ENCODE peak calls at places on chromosomes 7 and 10, in five cellular contexts. A, Q, P, U and D are unnamed samples.

GRCh38 chr10:116947838-116948529 is 57.0 kb downstream of the SHTN1 start:
- DNase-seq in A (no peak), Q (no peak), P (peak), U (no peak), D (peak)

GRCh38 chr7:127648986-127649385 is 3.0 kb upstream of the SND1 start:
- DNase-seq in A (no peak), Q (no peak), P (no peak), U (no peak), D (no peak)

GRCh38 chr10:63005246-63005645 is 127.9 kb upstream of the NRBF2 start:
- DNase-seq in A (no peak), Q (no peak), P (peak), U (no peak), D (peak)

GRCh38 chr10:61812920-61813319 is 88.6 kb upstream of the ARID5B start:
- DNase-seq in A (no peak), Q (no peak), P (no peak), U (no peak), D (no peak)

GRCh38 chr10:71708301-71708703 is 11.3 kb downstream of the C10orf105 start:
- DNase-seq in A (no peak), Q (peak), P (no peak), U (peak), D (peak)

GRCh38 chr7:91082854-91083495 is 181.3 kb upstream of the FZD1 start:
- DNase-seq in A (no peak), Q (no peak), P (peak), U (peak), D (peak)

GRCh38 chr7:101486056-101486763 is 123.5 kb downstream of the COL26A1 start:
- DNase-seq in A (no peak), Q (no peak), P (no peak), U (peak), D (no peak)

GRCh38 chr7:32564542-32564941 is 69.3 kb downstream of the AVL9 start:
- DNase-seq in A (no peak), Q (no peak), P (no peak), U (peak), D (no peak)

GRCh38 chr7:91940171-91940570 is 491 bp upstream of the AKAP9 start:
- DNase-seq in A (peak), Q (peak), P (peak), U (peak), D (peak)

DNA sequence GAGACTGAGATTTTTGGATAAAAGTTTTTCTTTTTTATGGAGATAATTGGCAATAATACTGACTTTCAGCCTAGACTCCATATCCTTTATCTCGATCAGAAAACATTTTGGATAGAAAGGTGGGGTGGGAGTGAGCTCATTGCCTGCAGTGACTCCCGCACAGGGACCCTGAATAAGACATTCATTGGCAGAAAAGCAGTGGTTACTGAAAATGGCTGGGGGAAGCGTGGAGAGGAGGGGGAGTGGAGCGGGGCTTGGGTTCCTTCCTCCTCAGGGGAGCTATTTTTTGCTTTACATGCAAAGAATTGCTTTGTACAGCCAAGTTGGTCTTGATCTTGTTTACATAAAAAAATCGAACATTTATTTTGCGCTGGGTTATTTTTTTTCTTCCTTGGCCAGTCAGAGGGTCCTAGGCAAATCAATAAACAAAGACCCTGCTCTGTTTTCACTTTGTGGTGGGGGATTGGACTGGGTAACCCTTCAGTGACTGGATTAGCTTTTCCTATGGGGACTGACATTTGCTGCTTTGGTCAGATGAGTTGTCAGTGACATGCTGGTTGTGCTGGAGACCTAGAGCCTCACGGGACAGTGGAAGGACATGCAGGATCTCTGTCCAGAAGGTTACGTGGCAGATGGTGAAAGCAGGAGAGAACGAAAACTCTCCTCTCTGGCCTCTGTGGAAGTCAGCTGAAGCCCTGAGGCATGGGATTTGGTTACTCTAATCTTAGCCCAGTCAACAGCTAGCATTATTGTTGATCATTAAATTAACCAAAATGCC is 90.2 kb upstream of the BMPER start:
- DNase-seq in A (no peak), Q (no peak), P (no peak), U (no peak), D (no peak)
- H3K4me3 ChIP-seq in A (no peak), Q (no peak), P (no peak), U (no peak), D (no peak)

DNA sequence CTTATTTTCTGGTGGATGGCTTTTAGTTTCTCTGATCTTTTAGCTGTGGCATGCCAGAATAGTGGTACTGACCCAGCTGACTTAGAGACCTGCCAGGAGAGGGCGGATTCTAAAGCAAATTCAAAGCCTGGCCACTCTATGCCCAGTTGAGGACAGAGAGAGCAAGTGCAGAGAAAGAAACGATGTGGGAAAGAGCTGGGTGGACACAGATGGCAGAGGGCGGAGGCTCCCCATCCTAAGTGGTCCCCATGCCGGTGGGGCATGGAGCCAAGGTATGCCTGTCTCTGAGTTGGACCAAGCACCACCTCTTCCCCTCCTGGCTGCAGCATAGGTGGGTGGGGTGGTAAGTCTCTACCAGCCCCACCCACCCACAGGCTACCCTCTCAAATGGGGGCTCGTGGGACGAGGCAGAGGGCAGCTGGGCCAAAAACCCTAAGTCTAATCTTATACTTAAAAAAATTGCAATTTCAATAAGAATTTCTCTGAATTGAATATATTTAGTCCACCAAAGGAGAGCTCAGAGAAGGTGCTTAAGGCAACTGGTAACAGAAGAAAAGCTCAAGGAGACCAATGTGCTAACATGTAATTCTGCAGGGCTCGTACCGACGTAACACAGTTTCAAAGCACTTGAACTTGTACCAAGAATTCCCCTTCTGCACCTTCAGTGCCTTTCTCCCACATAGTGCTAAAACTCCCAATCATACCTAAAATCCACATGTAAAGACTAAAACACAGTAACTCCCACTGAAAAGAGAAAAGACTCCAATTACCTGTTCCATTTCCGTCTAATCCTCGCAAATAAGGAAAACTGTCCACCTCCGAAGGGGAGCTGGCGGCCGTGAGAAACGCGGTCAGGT is 85.7 kb upstream of the NMT2 start:
- DNase-seq in A (no peak), Q (no peak), P (no peak), U (no peak), D (no peak)
- TF ChIP-seq CTCF in A (no peak), Q (no peak), P (no peak), U (no peak), D (no peak)

DNA sequence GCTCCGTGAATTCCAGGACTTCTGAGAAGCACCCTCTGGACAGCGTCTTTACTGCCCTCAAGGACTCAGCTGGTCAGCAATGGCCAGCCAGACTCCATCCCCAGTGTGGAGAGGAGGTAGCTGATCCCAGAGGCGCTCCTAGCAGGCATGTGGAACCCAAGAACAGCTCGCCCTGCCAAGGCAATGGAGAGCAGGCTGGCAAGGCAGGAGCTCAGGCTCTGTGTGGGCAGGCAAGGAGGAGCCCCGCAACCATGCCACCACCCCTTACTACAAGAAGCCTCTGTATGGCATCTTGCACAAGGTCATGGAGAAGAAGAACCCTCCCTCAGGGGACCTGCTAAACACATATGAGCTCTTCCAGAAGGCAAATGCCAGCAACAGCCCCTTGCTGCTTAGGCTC is 34.4 kb upstream of the SGMS1 start:
- DNase-seq in A (no peak), Q (no peak), P (no peak), U (no peak), D (no peak)
- H3K4me3 ChIP-seq in A (no peak), Q (no peak), P (no peak), U (no peak), D (no peak)

GRCh38 chr10:127757033-127757432 is 20.0 kb downstream of the FOXI2 start:
- DNase-seq in A (no peak), Q (no peak), P (no peak), U (no peak), D (no peak)
- TF ChIP-seq CTCF in A (no peak), Q (no peak), P (no peak), U (no peak), D (no peak)

DNA sequence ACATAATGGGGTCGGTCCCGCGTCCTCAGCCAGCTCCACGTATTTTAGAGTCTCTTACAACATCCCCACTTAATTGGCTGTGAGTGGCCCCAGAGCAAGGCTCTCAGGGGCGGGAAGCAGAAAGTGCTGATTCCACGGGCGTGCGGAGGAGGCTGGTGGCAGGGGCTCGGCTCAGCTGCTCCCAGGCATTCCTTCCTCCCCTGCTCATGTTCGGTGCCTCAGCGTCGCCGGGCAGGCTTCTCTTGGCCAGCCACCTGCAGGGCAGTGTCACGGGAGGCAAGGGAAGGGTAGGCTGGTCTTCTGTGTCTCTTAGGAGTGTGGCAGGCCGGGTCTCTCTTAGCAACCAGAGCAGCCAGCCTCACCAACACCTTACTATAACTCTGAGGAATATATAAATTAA is 33.8 kb downstream of the IL15RA start:
- DNase-seq in A (no peak), Q (no peak), P (peak), U (peak), D (no peak)
- H3K4me3 ChIP-seq in A (no peak), Q (no peak), P (no peak), U (no peak), D (no peak)

GRCh38 chr10:83819609-83820008 is 319.7 kb upstream of the GHITM start:
- DNase-seq in A (no peak), Q (no peak), P (no peak), U (no peak), D (no peak)
- TF ChIP-seq CTCF in A (no peak), Q (no peak), P (no peak), U (no peak), D (no peak)

GRCh38 chr7:142808802-142809583 is 38.2 kb downstream of the PRSS2 start:
- DNase-seq in A (no peak), Q (peak), P (peak), U (no peak), D (no peak)

GRCh38 chr7:142808461-142808801 is 37.7 kb downstream of the PRSS2 start:
- DNase-seq in A (no peak), Q (no peak), P (peak), U (no peak), D (no peak)

GRCh38 chr7:142809671-142810070 is 38.9 kb downstream of the PRSS2 start:
- DNase-seq in A (no peak), Q (peak), P (no peak), U (no peak), D (no peak)

GRCh38 chr7:142806957-142807356 is 36.2 kb downstream of the PRSS2 start:
- DNase-seq in A (no peak), Q (no peak), P (no peak), U (no peak), D (no peak)

DNA sequence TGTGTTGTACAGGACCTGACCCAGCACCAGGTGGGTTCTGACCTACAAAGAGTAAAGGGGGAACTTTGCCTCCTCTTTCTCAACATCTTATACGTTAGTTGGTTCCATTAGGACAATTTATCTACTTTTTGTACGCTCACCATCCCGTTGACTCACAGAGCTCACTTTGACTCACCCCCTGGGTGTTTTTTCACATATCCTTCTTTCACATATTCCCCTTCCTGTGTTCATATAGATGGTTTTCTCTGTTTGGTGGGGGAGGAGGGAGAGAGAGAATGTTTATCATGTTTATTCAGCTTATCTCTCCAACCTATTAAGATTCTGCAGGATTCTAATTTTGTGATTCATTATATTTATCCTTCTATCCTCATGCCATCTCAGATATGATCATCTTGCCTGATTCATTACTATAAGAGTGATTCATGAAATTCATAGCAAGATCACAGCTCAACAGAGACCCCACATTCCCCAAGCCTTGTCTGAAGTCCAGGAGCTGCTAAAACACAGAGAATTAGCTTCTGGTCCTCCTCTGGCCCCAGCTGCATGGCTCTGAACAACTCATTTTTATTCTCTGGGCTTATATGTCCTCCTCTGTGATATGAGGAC is 37.2 kb downstream of the PRSS2 start:
- DNase-seq in A (no peak), Q (peak), P (peak), U (no peak), D (no peak)
- H3K4me3 ChIP-seq in A (no peak), Q (peak), P (no peak), U (no peak), D (no peak)

DNA sequence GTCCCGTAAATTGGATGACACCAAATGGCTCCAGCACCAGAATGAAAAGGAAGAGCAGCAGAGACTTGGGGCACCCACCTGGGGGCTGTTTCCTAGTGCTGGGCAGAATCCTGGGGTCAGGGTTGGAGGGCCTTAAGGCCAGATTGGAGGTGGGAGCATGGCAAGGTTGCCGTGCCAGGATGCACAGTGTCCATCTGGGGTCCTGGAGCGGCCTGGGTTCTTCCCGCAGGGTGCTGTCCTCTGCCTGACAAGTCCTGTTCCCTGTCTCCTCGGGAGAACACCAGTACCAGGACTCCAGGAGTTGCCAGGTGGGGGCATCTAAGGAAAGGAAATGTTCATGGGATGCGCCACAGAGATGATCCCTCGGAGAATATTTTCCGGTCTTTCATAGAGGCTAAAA is 42.8 kb downstream of the MGMT start:
- DNase-seq in A (no peak), Q (no peak), P (no peak), U (no peak), D (no peak)
- TF ChIP-seq CTCF in A (no peak), Q (no peak), P (no peak), U (no peak), D (no peak)

GRCh38 chr7:44239361-44239760 is 38.6 kb downstream of the YKT6 start:
- DNase-seq in A (no peak), Q (no peak), P (no peak), U (no peak), D (no peak)

GRCh38 chr7:44242091-44242490 is 41.3 kb downstream of the YKT6 start:
- DNase-seq in A (no peak), Q (no peak), P (no peak), U (no peak), D (no peak)

GRCh38 chr7:44240376-44240775 is 39.6 kb downstream of the YKT6 start:
- DNase-seq in A (no peak), Q (no peak), P (no peak), U (no peak), D (no peak)

GRCh38 chr7:44238116-44238695 is 37.4 kb downstream of the YKT6 start:
- DNase-seq in A (no peak), Q (no peak), P (no peak), U (no peak), D (no peak)

GRCh38 chr7:44240983-44241510 is 40.3 kb downstream of the YKT6 start:
- DNase-seq in A (peak), Q (peak), P (peak), U (peak), D (peak)
- H3K4me3 ChIP-seq in A (no peak), Q (no peak), P (no peak), U (no peak), D (peak)